ENCODE peak calls at places on chromosomes 4 and X, in five cellular contexts. F is NCI-H460, X is left cardiac atrium, J is endodermal cell, Y is Peyer's patch. C is an unnamed sample.

GRCh38 chr4:26150948-26151347 is 169.9 kb upstream of the RBPJ start:
- DNase-seq in X (no peak), Y (no peak), F (no peak), J (no peak), C (no peak)

GRCh38 chr4:159045321-159045720 is 57.6 kb upstream of the RAPGEF2 start:
- DNase-seq in X (no peak), Y (no peak), J (no peak), F (no peak), C (no peak)

GRCh38 chr4:80333121-80333520 is 2.4 kb upstream of the CFAP299 start:
- DNase-seq in Y (no peak), J (no peak), F (no peak), X (no peak), C (no peak)

GRCh38 chrX:69538321-69538876 is 34.3 kb downstream of the NALF2 start:
- DNase-seq in X (peak; percentile 78), Y (peak; percentile 43), F (peak; percentile 59), J (peak; percentile 86), C (peak; percentile 78)

GRCh38 chr4:5611656-5612187 is 96.6 kb downstream of the EVC2 start:
- DNase-seq in X (no peak), Y (no peak), F (no peak), J (no peak), C (no peak)

GRCh38 chrX:2748171-2748814 is 3.5 kb upstream of the XG start:
- DNase-seq in J (no peak), X (no peak), F (no peak), Y (no peak), C (no peak)

GRCh38 chr4:150265806-150266205 is 187.6 kb downstream of the DCLK2 start:
- DNase-seq in F (no peak), Y (no peak), X (no peak), J (no peak), C (no peak)

GRCh38 chr4:8869002-8869878 is 2.4 kb downstream of the HMX1 start:
- DNase-seq in F (no peak), J (peak; percentile 55), Y (no peak), X (no peak), C (no peak)

GRCh38 chr4:186345184-186345583 is 79.2 kb downstream of the F11 start:
- DNase-seq in F (no peak), X (no peak), J (peak; percentile 48), Y (no peak), C (no peak)

GRCh38 chr4:40710484-40711269 is 39.1 kb upstream of the NSUN7 start:
- DNase-seq in F (no peak), Y (no peak), J (no peak), X (no peak), C (no peak)

GRCh38 chr4:99390060-99390459 is 37.5 kb upstream of the ADH1C start:
- DNase-seq in Y (no peak), X (no peak), J (no peak), F (no peak), C (no peak)

GRCh38 chrX:116342903-116343302 is 93.5 kb upstream of the SLC6A14 start:
- DNase-seq in X (no peak), J (no peak), Y (no peak), F (no peak), C (no peak)

GRCh38 chr4:3374667-3375066 is 67.1 kb upstream of the HGFAC start:
- DNase-seq in X (no peak), J (no peak), Y (peak; percentile 3), F (no peak), C (no peak)

GRCh38 chr4:118955515-118955914 is 66.9 kb downstream of the SYNPO2 start:
- DNase-seq in X (no peak), F (no peak), Y (no peak), J (no peak), C (no peak)